ENCODE peak calls at places on chromosomes 6 and 20, in eight cellular contexts. H is endothelial cell of umbilical vein, I is heart left ventricle, L is prostate gland, E is testis, W is tibial nerve, U is colonic mucosa, D is ovary. Y is an unnamed sample. For H3K4me1, the result is how much of the 10 kb centered on the place peaks cover.

GRCh38 chr6:139250296-139251274 is 41.2 kb downstream of the TXLNB start:
- DNase-seq in W (peak), E (peak), L (no peak), U (peak), H (peak), I (peak), D (peak), Y (peak)

GRCh38 chr20:46964299-46965123 is 69.9 kb downstream of the EYA2 start:
- DNase-seq in L (peak), D (no peak), W (no peak), U (no peak), H (no peak), E (no peak), I (no peak), Y (no peak)

GRCh38 chr6:162825597-162825996 is 97.8 kb downstream of the PACRG start:
- DNase-seq in L (no peak), H (no peak), D (no peak), E (no peak), I (no peak), U (no peak), W (no peak), Y (no peak)

GRCh38 chr6:159008656-159009288 is 8.8 kb upstream of the RSPH3 start:
- DNase-seq in D (no peak), L (no peak), E (no peak), U (no peak), H (peak), I (no peak), W (no peak), Y (no peak)

GRCh38 chr20:58751956-58752355 is 59.4 kb downstream of the NPEPL1 start:
- DNase-seq in U (peak), H (no peak), I (no peak), W (no peak), L (no peak), E (no peak), D (no peak), Y (no peak)

GRCh38 chr6:163964778-163965177 is 550.3 kb downstream of the QKI start:
- DNase-seq in U (no peak), E (no peak), W (no peak), I (no peak), L (no peak), D (no peak), H (no peak), Y (no peak)

GRCh38 chr20:35465976-35466375 is 10.6 kb downstream of the CEP250 start:
- DNase-seq in I (no peak), H (no peak), E (no peak), U (no peak), W (peak), L (no peak), D (no peak), Y (no peak)

GRCh38 chr6:135600086-135600702 is 102.7 kb upstream of the AHI1 start:
- DNase-seq in H (no peak), U (no peak), W (no peak), D (no peak), I (no peak), L (no peak), E (no peak), Y (no peak)

GRCh38 chr6:2275207-2275891 is 29.9 kb upstream of the GMDS start:
- DNase-seq in L (no peak), E (no peak), H (no peak), I (no peak), D (no peak), W (no peak), U (no peak), Y (no peak)

GRCh38 chr20:62485062-62485700 is 9.4 kb upstream of the GATA5 start:
- DNase-seq in U (no peak), L (no peak), D (peak), H (no peak), W (no peak), E (peak), I (no peak), Y (no peak)

GRCh38 chr6:81769834-81770233 is 17.4 kb upstream of the TENT5A start:
- DNase-seq in E (no peak), H (no peak), U (no peak), W (no peak), D (no peak), I (no peak), L (no peak), Y (no peak)

GRCh38 chr6:142372348-142372747 is 70.5 kb downstream of the ADGRG6 start:
- DNase-seq in E (no peak), W (no peak), D (no peak), U (no peak), L (no peak), H (peak), I (no peak), Y (no peak)

GRCh38 chr20:36631651-36632050 is 14.3 kb downstream of the SLA2 start:
- DNase-seq in U (no peak), L (no peak), H (no peak), D (no peak), I (no peak), W (no peak), E (no peak), Y (no peak)

GRCh38 chr20:13105864-13106457 is 97.2 kb downstream of the SPTLC3 start:
- DNase-seq in D (no peak), H (peak), E (no peak), U (no peak), L (no peak), W (no peak), I (no peak), Y (no peak)

GRCh38 chr6:71367763-71368162 is 79.2 kb downstream of the OGFRL1 start:
- DNase-seq in L (no peak), I (no peak), W (no peak), H (peak), D (no peak), U (no peak), E (no peak), Y (no peak)

GRCh38 chr6:3661390-3661789 is 90.1 kb downstream of the PXDC1 start:
- DNase-seq in I (no peak), E (no peak), D (no peak), W (no peak), H (no peak), U (no peak), L (no peak), Y (no peak)

GRCh38 chr20:23520185-23520584 is 29.3 kb downstream of the CST8 start:
- DNase-seq in W (no peak), D (no peak), U (no peak), H (no peak), L (no peak), E (no peak), I (no peak), Y (no peak)

GRCh38 chr6:156256161-156256560 is 521.0 kb upstream of the ARID1B start:
- DNase-seq in H (no peak), L (no peak), D (no peak), E (no peak), W (no peak), U (no peak), I (no peak), Y (no peak)

GRCh38 chr6:134870677-134871498 is 79.0 kb downstream of the ALDH8A1 start:
- DNase-seq in U (no peak), I (no peak), L (no peak), D (no peak), W (no peak), E (no peak), H (no peak), Y (no peak)

GRCh38 chr6:88006559-88006958 is 41.1 kb upstream of the SPACA1 start:
- DNase-seq in E (no peak), U (no peak), W (no peak), D (no peak), I (no peak), L (no peak), H (no peak), Y (no peak)

GRCh38 chr20:17624551-17625245 is 54.8 kb downstream of the DSTN start:
- DNase-seq in D (peak), L (no peak), W (no peak), E (no peak), U (no peak), H (no peak), I (peak), Y (no peak)

GRCh38 chr6:7727150-7727950 is 1.5 kb downstream of the BMP6 start:
- DNase-seq in D (peak), W (no peak), U (no peak), H (no peak), E (no peak), L (no peak), I (no peak), Y (no peak)

GRCh38 chr6:170026272-170027110 is 264.4 kb downstream of the DLL1 start:
- DNase-seq in I (no peak), W (no peak), E (peak), D (peak), H (no peak), U (peak), L (peak), Y (no peak)

GRCh38 chr6:47655719-47656595 is 42.4 kb upstream of the ADGRF4 start:
- DNase-seq in W (no peak), U (peak), D (no peak), E (no peak), H (peak), I (peak), L (no peak), Y (no peak)

GRCh38 chr6:14661188-14661587 is 543.6 kb downstream of the CD83 start:
- DNase-seq in I (no peak), E (no peak), U (no peak), H (no peak), W (no peak), L (no peak), D (no peak), Y (no peak)

GRCh38 chr6:69926745-69927144 is 60.4 kb downstream of the COL19A1 start:
- DNase-seq in I (no peak), L (no peak), U (no peak), E (no peak), W (no peak), D (no peak), H (no peak), Y (no peak)

GRCh38 chr20:8803065-8803464 is 265.8 kb upstream of the PLCB4 start:
- DNase-seq in W (no peak), D (no peak), L (no peak), U (no peak), H (peak), I (no peak), E (no peak), Y (no peak)

GRCh38 chr6:130557481-130558112 is 191.8 kb downstream of the TMEM200A start:
- DNase-seq in H (no peak), D (no peak), E (no peak), I (no peak), U (no peak), L (no peak), W (no peak), Y (no peak)

GRCh38 chr6:144365176-144365710 is 80.1 kb downstream of the UTRN start:
- DNase-seq in I (no peak), U (no peak), E (no peak), D (no peak), L (no peak), H (peak), W (no peak), Y (no peak)

GRCh38 chr6:56450882-56451739 is 191.6 kb downstream of the DST start:
- DNase-seq in L (no peak), D (peak), H (peak), U (peak), I (peak), E (peak), W (no peak), Y (peak)

GRCh38 chr6:126761854-126762253 is 356.6 kb upstream of the RSPO3 start:
- DNase-seq in D (no peak), H (no peak), U (no peak), I (no peak), W (no peak), L (no peak), E (peak), Y (no peak)

GRCh38 chr6:39929733-39930461 is 4.4 kb downstream of the MOCS1 start:
- DNase-seq in H (peak), W (no peak), D (no peak), I (no peak), U (no peak), E (no peak), L (no peak), Y (no peak)

GRCh38 chr6:68343901-68344300 is 291.2 kb upstream of the ADGRB3 start:
- DNase-seq in D (no peak), U (no peak), I (no peak), L (no peak), E (peak), H (no peak), W (peak), Y (no peak)

GRCh38 chr6:165674155-165675029 is 11.4 kb upstream of the PDE10A start:
- DNase-seq in W (no peak), E (no peak), D (no peak), U (no peak), H (no peak), I (no peak), L (no peak), Y (no peak)

GRCh38 chr6:30813623-30814136 is 69.3 kb upstream of the IER3 start:
- DNase-seq in W (no peak), I (no peak), L (no peak), E (no peak), D (no peak), U (no peak), H (no peak), Y (no peak)

GRCh38 chr6:123007885-123008284 is 11.8 kb downstream of the CLVS2 start:
- DNase-seq in I (no peak), D (no peak), H (no peak), W (no peak), E (no peak), L (no peak), U (no peak), Y (no peak)

GRCh38 chr6:166156942-166157341 is 10.7 kb downstream of the TBXT start:
- DNase-seq in W (no peak), H (no peak), U (no peak), L (no peak), D (no peak), I (no peak), E (no peak), Y (no peak)

DNA sequence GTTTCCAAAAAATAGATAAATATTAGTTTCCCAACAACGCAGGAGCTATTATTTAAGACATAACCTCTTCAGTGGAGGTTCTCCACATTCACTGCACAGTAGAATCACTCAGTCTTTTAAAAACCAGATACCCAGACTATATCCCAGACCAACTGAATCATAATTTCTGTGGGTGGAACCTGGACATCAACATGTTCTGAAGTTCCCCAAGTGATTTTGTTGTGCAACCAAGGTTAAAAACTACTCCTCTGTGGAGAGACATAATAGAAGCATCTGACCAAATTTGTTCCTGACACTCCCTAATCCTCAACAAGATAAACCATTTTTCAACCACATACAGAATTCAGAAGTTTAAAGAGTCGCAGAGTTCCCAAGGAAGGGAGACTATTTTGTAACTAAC is 42.3 kb downstream of the STK38 start:
- DNase-seq in L (no peak), H (no peak), D (no peak), U (no peak), W (peak), I (no peak), E (no peak), Y (no peak)
- TF ChIP-seq CTCF in L (no peak), H (no peak), D (no peak), U (no peak), W (no peak), I (no peak), E (no peak), Y (no peak)

GRCh38 chr20:63570281-63571086 is 3.6 kb downstream of the HELZ2 start:
- DNase-seq in H (no peak), I (no peak), D (no peak), E (no peak), U (no peak), L (no peak), W (no peak), Y (no peak)
- H3K4me1 ChIP-seq in H (under half), I (under half), D (under half), E (under half), U (under half), L (under half), W (under half), Y (under half)

DNA sequence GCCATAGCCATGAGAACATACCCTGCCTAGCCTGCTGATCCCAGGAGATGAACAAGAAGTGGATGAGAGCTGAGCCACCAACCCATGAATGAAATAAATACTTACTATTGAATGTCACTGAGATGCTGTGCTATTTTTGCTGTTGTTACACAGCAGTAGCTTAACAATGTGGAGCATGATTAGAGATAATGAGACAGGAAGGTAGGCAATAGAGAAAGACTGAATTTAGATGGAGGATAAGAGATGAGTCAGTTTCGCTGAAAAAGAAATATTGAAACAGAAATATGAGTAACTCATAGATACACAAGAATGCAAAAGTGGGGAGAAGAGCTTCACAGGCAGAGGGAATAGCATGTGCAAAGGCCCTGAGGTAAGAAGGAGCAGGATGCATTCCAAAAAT is 94.9 kb upstream of the TOP1 start:
- DNase-seq in H (no peak), E (no peak), W (no peak), U (no peak), I (no peak), L (no peak), D (no peak), Y (no peak)
- H3K27ac ChIP-seq in H (no peak), E (no peak), W (no peak), U (no peak), I (no peak), L (no peak), D (no peak), Y (no peak)

DNA sequence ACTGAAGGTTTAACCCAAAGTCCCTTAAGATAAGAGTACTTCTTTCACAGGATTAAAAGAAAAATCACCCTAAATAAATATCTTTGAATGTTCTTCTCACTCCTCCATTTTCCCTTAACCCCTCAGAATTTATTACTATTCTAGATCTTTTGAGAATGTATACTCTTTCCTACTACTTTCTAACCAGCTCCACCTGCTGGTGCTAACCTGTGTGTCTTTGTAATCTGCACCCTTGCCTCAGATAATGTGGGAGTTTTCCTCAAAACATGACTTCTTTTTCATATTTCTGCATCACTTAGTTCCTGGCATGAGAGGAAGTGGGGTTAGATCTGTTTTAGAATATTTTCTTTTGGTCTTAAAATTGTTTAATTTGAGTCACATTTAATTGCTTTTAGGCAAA is 394.2 kb downstream of the BMP2 start:
- DNase-seq in I (no peak), W (peak), H (peak), L (no peak), E (peak), D (no peak), U (peak), Y (peak)
- TF ChIP-seq CTCF in I (no peak), W (no peak), H (no peak), L (no peak), E (peak), D (no peak), U (no peak), Y (peak)

DNA sequence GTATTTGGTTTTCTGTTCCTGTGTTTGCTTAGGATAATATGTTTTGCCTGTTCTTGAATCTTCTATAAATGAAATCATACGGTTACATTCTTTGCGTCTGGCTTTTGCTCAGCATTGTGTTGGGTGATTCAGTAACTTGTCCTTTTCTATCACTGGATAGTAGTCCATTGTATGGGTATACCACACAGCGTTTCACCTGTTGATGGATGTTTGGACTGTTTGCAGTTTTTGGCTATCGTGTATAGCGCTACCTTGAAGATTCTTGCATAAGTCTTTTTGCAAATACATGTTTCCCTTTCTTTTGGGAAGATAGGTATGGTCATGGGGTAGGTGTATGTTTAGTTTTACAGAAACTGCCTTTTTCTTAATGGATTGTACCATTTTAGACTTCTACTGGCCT is 9.5 kb downstream of the MYBL2 start:
- DNase-seq in I (no peak), E (no peak), L (no peak), D (no peak), H (no peak), W (no peak), U (no peak), Y (no peak)
- H3K4me1 ChIP-seq in I (under half), E (under half), L (under half), D (under half), H (under half), W (under half), U (under half), Y (under half)

GRCh38 chr6:107045733-107046312 is 17.8 kb downstream of the MTRES1 start:
- DNase-seq in W (no peak), U (no peak), D (no peak), H (no peak), I (no peak), E (no peak), L (no peak), Y (no peak)
- H3K27ac ChIP-seq in W (peak), U (no peak), D (no peak), H (no peak), I (peak), E (no peak), L (no peak), Y (no peak)

DNA sequence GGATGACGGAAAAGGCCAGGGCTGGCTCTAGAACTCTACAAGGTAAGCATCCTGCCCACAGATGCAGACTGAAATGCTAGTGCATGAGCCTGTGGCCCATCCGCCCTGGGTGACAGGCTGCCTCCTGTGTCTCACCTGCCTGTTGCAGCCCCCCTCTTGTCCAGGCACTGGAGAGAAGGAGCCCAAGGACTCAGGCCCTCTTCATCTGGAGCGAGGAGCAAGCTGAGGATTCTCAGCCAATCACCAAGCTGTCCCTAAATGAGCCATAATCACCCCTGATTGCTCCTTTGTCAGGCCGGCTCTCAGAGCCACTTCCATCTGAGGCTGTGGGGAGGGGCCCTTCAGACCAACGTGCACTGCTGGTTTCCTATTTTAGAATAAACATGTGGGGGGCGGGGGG is 10.0 kb upstream of the SLC32A1 start:
- DNase-seq in E (no peak), H (no peak), D (no peak), L (no peak), W (no peak), I (no peak), U (no peak), Y (no peak)
- TF ChIP-seq CTCF in E (no peak), H (no peak), D (no peak), L (no peak), W (no peak), I (no peak), U (no peak), Y (no peak)